ENCODE peak calls at places on chromosomes 4 and X, in four cellular contexts. B, U, F and T are unnamed samples.

GRCh38 chr4:173835863-173836262 is 305.8 kb upstream of the HAND2 start:
- DNase-seq in B (peak; percentile 70), U (no peak), F (no peak), T (no peak)

GRCh38 chr4:602559-602942 is 22.8 kb upstream of the PDE6B start:
- DNase-seq in B (no peak), U (peak; percentile 55), F (no peak), T (peak; percentile 69)

GRCh38 chr4:99847362-99847976 is 30.8 kb downstream of the DAPP1 start:
- DNase-seq in B (no peak), U (peak; percentile 83), F (no peak), T (no peak)

GRCh38 chr4:36402008-36402758 is 120.8 kb downstream of the DTHD1 start:
- DNase-seq in B (no peak), U (no peak), F (no peak), T (no peak)

GRCh38 chr4:3369781-3370660 is 71.7 kb upstream of the HGFAC start:
- DNase-seq in B (peak; percentile 77), U (no peak), F (peak; percentile 62), T (no peak)

GRCh38 chr4:80142396-80143304 is 54.7 kb upstream of the PRDM8 start:
- DNase-seq in B (no peak), U (no peak), F (no peak), T (no peak)

GRCh38 chrX:96480081-96480480 is 204.6 kb upstream of the DIAPH2 start:
- DNase-seq in B (no peak), U (no peak), F (no peak), T (no peak)

GRCh38 chr4:67881226-67881625 is 2.6 kb downstream of the TMPRSS11D start:
- DNase-seq in B (no peak), U (no peak), F (no peak), T (no peak)

GRCh38 chr4:147739239-147739823 is 7.4 kb downstream of the ARHGAP10 start:
- DNase-seq in B (no peak), U (no peak), F (no peak), T (no peak)

GRCh38 chr4:173883821-173884220 is 353.8 kb upstream of the HAND2 start:
- DNase-seq in B (no peak), U (no peak), F (no peak), T (no peak)

GRCh38 chr4:76200771-76201224 is 12.8 kb downstream of the SCARB2 start:
- DNase-seq in B (no peak), U (no peak), F (no peak), T (no peak)

GRCh38 chr4:38723726-38724506 is 58.9 kb downstream of the TLR10 start:
- DNase-seq in B (no peak), U (no peak), F (no peak), T (no peak)

GRCh38 chr4:2867758-2868491 is 24.3 kb downstream of the ADD1 start:
- DNase-seq in B (peak; percentile 77), U (no peak), F (no peak), T (no peak)

GRCh38 chr4:150769235-150769634 is 187.3 kb downstream of the MAB21L2 start:
- DNase-seq in B (no peak), U (no peak), F (peak; percentile 22), T (no peak)

GRCh38 chrX:9614016-9614415 is 149.2 kb downstream of the TBL1X start:
- DNase-seq in B (no peak), U (no peak), F (no peak), T (no peak)

GRCh38 chr4:110637408-110638131 is 14.7 kb upstream of the PITX2 start:
- DNase-seq in B (no peak), U (no peak), F (no peak), T (no peak)

GRCh38 chr4:70670332-70671014 is 4.2 kb upstream of the JCHAIN start:
- DNase-seq in B (no peak), U (no peak), F (no peak), T (no peak)

GRCh38 chr4:54678826-54679225 is 21.1 kb downstream of the KIT start:
- DNase-seq in B (no peak), U (no peak), F (no peak), T (no peak)

GRCh38 chr4:138891610-138892009 is 124.0 kb upstream of the NOCT start:
- DNase-seq in B (no peak), U (no peak), F (no peak), T (no peak)

GRCh38 chrX:56794831-56795230 is 65.8 kb downstream of the NBDY start:
- DNase-seq in B (peak; percentile 21), U (no peak), F (no peak), T (no peak)

GRCh38 chrX:43882294-43882681 is at the start of gene MAOB:
- DNase-seq in B (peak; percentile 72), U (no peak), F (no peak), T (no peak)

GRCh38 chrX:68041110-68041509 is 392.2 kb downstream of the OPHN1 start:
- DNase-seq in B (no peak), U (no peak), F (no peak), T (no peak)

GRCh38 chrX:38154818-38155217 is 65.9 kb downstream of the SRPX start:
- DNase-seq in B (no peak), U (no peak), F (no peak), T (no peak)

GRCh38 chr4:3470244-3471097 is 7.4 kb downstream of the DOK7 start:
- DNase-seq in B (no peak), U (no peak), F (no peak), T (no peak)

GRCh38 chr4:15665738-15666365 is 10.7 kb upstream of the FBXL5 start:
- DNase-seq in B (no peak), U (no peak), F (no peak), T (no peak)

GRCh38 chr4:37661643-37662221 is 24.4 kb downstream of the RELL1 start:
- DNase-seq in B (no peak), U (no peak), F (peak; percentile 34), T (no peak)

DNA sequence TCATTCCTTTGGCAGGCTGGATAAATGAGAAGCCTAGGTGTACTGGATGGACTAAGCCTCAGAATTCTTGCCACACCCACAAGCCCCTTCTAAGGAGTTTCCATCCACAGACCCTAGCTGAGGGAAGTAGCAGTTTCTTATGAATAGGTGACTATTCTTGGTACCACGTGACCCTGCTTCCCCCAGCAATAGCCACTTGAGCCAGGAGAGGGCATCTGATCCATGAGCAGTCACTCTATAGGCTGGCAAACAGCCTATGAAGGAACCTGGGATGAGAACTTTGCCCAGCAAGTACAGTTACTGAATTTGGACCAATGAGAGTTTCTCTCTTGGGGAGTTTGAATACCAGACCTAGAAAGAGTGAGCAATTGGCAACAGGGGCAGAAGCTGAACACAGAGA is 84.0 kb downstream of the RTL9 start:
- DNase-seq in B (no peak), U (peak; percentile 8), F (no peak), T (no peak)
- TF ChIP-seq CTCF in B (no peak), U (peak; percentile 48), F (peak; percentile 16), T (peak; percentile 62)

GRCh38 chr4:169492436-169493163 is 119.8 kb downstream of the NEK1 start:
- DNase-seq in B (no peak), U (peak; percentile 45), F (no peak), T (no peak)
- TF ChIP-seq CTCF in B (peak; percentile 53), U (peak; percentile 87), F (peak; percentile 81), T (peak; percentile 83)

GRCh38 chrX:15930585-15930984 is 76.0 kb upstream of the AP1S2 start:
- DNase-seq in B (no peak), U (peak; percentile 62), F (peak; percentile 16), T (no peak)
- TF ChIP-seq CTCF in B (no peak), U (peak; percentile 74), F (peak; percentile 33), T (peak; percentile 81)

GRCh38 chr4:77734928-77735327 is 84.2 kb downstream of the CNOT6L start:
- DNase-seq in B (no peak), U (peak; percentile 20), F (peak; percentile 20), T (no peak)
- TF ChIP-seq CTCF in B (no peak), U (no peak), F (no peak), T (no peak)

GRCh38 chr4:43776371-43776770 is 672.2 kb downstream of the KCTD8 start:
- DNase-seq in B (no peak), U (peak; percentile 28), F (no peak), T (no peak)
- TF ChIP-seq CTCF in B (no peak), U (peak; percentile 80), F (no peak), T (peak; percentile 80)

GRCh38 chr4:16884673-16885460 is 13.6 kb downstream of the LDB2 start:
- DNase-seq in B (no peak), U (no peak), F (no peak), T (no peak)
- TF ChIP-seq CTCF in B (no peak), U (no peak), F (no peak), T (peak; percentile 46)

DNA sequence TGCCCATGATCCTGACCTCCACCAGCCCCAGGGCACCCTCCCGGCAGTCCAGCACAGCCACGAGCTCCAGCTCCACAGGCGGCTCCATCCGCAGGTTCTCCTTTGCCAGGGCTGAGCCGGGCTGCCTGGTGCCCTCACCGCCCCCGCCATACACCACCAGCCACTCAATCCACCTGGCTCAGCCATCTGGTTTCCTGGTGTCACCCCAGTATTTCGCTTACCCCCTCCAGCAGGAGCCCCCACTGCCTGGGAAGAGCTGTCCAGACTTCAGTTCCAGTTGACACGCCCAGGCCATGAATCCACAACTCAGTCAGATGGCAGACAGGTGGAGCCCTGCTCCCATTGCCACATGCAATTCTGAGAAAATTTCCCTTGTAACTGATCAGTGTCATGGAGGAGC is 3.9 kb downstream of the SHISA3 start:
- DNase-seq in B (no peak), U (no peak), F (no peak), T (no peak)
- TF ChIP-seq CTCF in B (no peak), U (peak; percentile 51), F (no peak), T (peak; percentile 60)